ENCODE peak calls at places on chromosome 6, in nine cellular contexts. Z, F, N, L, G, B, E, T and A are unnamed samples.
A peak's percentile ranks its signal among the peaks of the same experiment; 100 is the strongest.

GRCh38 chr6:63278916-63279315 is 40.9 kb downstream of the LGSN start:
- DNase-seq in Z (no peak), F (no peak), N (no peak), L (no peak), G (no peak), B (no peak), E (no peak), T (no peak), A (no peak)

GRCh38 chr6:165748390-165748789 is 85.3 kb upstream of the PDE10A start:
- DNase-seq in Z (no peak), F (no peak), N (no peak), L (no peak), G (no peak), B (no peak), E (no peak), T (no peak), A (no peak)

GRCh38 chr6:16239090-16239797 is 857 bp downstream of the GMPR start:
- DNase-seq in Z (no peak), F (peak; percentile 44), N (no peak), L (peak; percentile 70), G (peak; percentile 70), B (peak; percentile 48), E (peak; percentile 66), T (peak; percentile 83), A (no peak)

GRCh38 chr6:136371951-136372350 is 82.3 kb upstream of the BCLAF1 start:
- DNase-seq in Z (no peak), F (no peak), N (no peak), L (no peak), G (no peak), B (no peak), E (no peak), T (no peak), A (no peak)

GRCh38 chr6:169867751-169868191 is 116.3 kb downstream of the ERMARD start:
- DNase-seq in Z (no peak), F (no peak), N (no peak), L (no peak), G (peak; percentile 37), B (no peak), E (no peak), T (no peak), A (no peak)

GRCh38 chr6:136788069-136788902 is 4.0 kb downstream of the MAP3K5 start:
- DNase-seq in Z (peak; percentile 51), F (peak; percentile 89), N (peak; percentile 70), L (no peak), G (no peak), B (no peak), E (peak; percentile 86), T (no peak), A (peak; percentile 62)

GRCh38 chr6:25930532-25931410 is at the start of gene SLC17A2:
- DNase-seq in Z (no peak), F (no peak), N (no peak), L (no peak), G (no peak), B (no peak), E (peak; percentile 4), T (no peak), A (no peak)

GRCh38 chr6:41546475-41546865 is 289 bp downstream of the FOXP4 start:
- DNase-seq in Z (no peak), F (no peak), N (no peak), L (no peak), G (no peak), B (peak; percentile 62), E (peak; percentile 79), T (no peak), A (no peak)

GRCh38 chr6:168216139-168216538 is 103.4 kb downstream of the DACT2 start:
- DNase-seq in Z (no peak), F (no peak), N (no peak), L (no peak), G (no peak), B (peak; percentile 78), E (no peak), T (no peak), A (no peak)
- H3K4me3 ChIP-seq in Z (no peak overlapping the region), F (no peak overlapping the region), N (no peak overlapping the region), L (no peak overlapping the region), G (no peak overlapping the region), B (no peak overlapping the region), E (no peak overlapping the region), T (no peak overlapping the region), A (no peak overlapping the region)

DNA sequence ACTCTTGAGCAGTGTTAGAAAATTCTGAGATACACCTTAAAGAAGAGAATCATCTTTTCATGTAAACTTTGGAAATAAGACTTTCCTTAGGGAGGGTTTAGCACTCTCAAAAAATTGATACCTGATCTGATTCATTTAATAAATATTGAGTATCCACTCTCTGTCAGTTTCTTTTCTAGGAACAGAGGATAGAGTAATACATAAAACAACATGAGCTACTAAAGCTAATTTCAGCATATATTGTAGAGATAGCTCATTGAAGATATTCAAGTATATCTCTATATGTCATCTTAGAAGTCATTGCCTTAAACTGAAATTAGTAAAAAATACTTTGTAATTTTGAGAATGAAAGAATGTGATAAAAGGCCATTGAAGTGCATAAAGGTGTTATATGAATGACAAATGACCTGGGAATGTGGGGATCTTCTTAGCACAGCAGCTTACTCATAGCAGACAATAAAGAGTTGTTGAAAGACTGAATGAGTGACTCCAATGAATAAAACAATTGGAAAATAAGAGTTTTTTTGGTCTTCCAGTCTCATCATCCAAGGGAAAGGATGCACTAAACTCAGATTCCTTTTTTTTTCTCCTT is 29.2 kb downstream of the RHAG start:
- DNase-seq in Z (no peak), F (no peak), N (no peak), L (no peak), G (no peak), B (peak; percentile 48), E (no peak), T (no peak), A (no peak)
- TF ChIP-seq CTCF in Z (no peak), F (no peak), N (no peak), L (no peak), G (no peak), B (no peak), E (no peak), T (no peak), A (no peak)

DNA sequence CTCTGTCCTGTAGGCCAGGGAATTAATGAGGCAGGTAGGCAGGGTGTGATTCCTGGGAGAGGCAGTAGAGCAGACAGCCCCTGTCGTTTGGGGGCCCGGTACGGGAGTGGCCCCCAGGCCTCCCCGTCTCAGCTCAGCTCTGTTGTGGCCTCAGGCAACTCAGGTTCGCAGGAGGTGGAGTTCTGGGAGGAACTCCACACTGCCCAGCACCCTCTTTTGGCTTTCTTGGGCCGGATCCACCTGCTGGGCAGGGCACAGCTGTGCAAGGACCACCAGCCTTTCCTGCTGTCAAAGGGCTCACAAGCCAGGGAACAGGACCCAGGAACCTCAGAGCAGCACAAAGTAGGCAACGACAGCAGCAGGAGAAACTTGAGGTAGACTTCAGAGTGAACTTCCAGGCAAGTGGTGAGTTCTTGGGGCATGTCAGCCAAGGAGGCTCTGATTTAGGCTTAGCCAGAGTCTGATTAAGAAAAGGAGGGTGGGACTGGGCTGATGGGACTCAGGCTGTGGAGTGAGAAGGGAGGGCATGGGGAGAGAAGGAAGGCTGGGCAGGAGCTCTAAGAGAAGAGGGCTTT is 36.9 kb downstream of the RAB44 start:
- DNase-seq in Z (no peak), F (no peak), N (no peak), L (no peak), G (no peak), B (no peak), E (no peak), T (no peak), A (no peak)
- H3K4me3 ChIP-seq in Z (peak overlapping the region; percentile 21), F (no peak overlapping the region), N (no peak overlapping the region), L (no peak overlapping the region), G (no peak overlapping the region), B (no peak overlapping the region), E (peak overlapping the region; percentile 4), T (no peak overlapping the region), A (no peak overlapping the region)

GRCh38 chr6:30688569-30688968 is 2.1 kb upstream of the PPP1R18 start:
- DNase-seq in Z (no peak), F (no peak), N (peak; percentile 74), L (no peak), G (peak; percentile 75), B (no peak), E (no peak), T (no peak), A (no peak)
- TF ChIP-seq CTCF in Z (no peak), F (no peak), N (no peak), L (no peak), G (no peak), B (no peak), E (no peak), T (no peak), A (no peak)

GRCh38 chr6:91105532-91105931 is 518.7 kb upstream of the MAP3K7 start:
- DNase-seq in Z (no peak), F (no peak), N (no peak), L (no peak), G (no peak), B (no peak), E (no peak), T (no peak), A (no peak)
- H3K4me3 ChIP-seq in Z (no peak overlapping the region), F (no peak overlapping the region), N (no peak overlapping the region), L (no peak overlapping the region), G (no peak overlapping the region), B (no peak overlapping the region), E (no peak overlapping the region), T (no peak overlapping the region), A (no peak overlapping the region)

GRCh38 chr6:32826996-32827395 is 10.2 kb upstream of the HLA-DOB start:
- DNase-seq in Z (no peak), F (no peak), N (no peak), L (no peak), G (no peak), B (no peak), E (no peak), T (no peak), A (no peak)

GRCh38 chr6:32830017-32830416 is 8.5 kb downstream of the TAP2 start:
- DNase-seq in Z (no peak), F (no peak), N (no peak), L (no peak), G (no peak), B (no peak), E (no peak), T (no peak), A (no peak)

GRCh38 chr6:32829495-32829894 is 9.0 kb downstream of the TAP2 start:
- DNase-seq in Z (no peak), F (no peak), N (no peak), L (no peak), G (no peak), B (no peak), E (no peak), T (no peak), A (no peak)

GRCh38 chr6:32830936-32831335 is 7.6 kb downstream of the TAP2 start:
- DNase-seq in Z (no peak), F (no peak), N (no peak), L (no peak), G (no peak), B (no peak), E (no peak), T (no peak), A (no peak)

GRCh38 chr6:32825966-32826365 is 9.2 kb upstream of the HLA-DOB start:
- DNase-seq in Z (peak; percentile 57), F (peak; percentile 55), N (no peak), L (no peak), G (no peak), B (peak; percentile 68), E (peak; percentile 83), T (no peak), A (peak; percentile 35)
- TF ChIP-seq CTCF in Z (peak; percentile 50), F (peak; percentile 36), N (peak; percentile 11), L (peak; percentile 4), G (peak; percentile 66), B (peak; percentile 75), E (peak; percentile 34), T (peak; percentile 14), A (peak; percentile 48)